ENCODE peak calls at places on chromosomes 5 and 9, in five cellular contexts. H is psoas muscle; A is H7; E is CD4-positive, alpha-beta memory T cell; Q is endothelial cell of umbilical vein. X is an unnamed sample. For H3K36me3, the result is how much of the 10 kb centered on the place peaks cover.

GRCh38 chr9:111959468-111959941 is 62.9 kb downstream of the UGCG start:
- DNase-seq in Q (peak), H (peak), A (no peak), E (no peak), X (peak)

GRCh38 chr5:132238169-132238744 is 10.6 kb upstream of the P4HA2 start:
- DNase-seq in E (peak), H (peak), Q (peak), A (peak), X (peak)

GRCh38 chr5:74020488-74020887 is 394.5 kb downstream of the ARHGEF28 start:
- DNase-seq in Q (no peak), E (no peak), H (no peak), A (no peak), X (peak)

GRCh38 chr5:158563774-158564390 is 535.8 kb downstream of the EBF1 start:
- DNase-seq in Q (no peak), E (no peak), A (no peak), H (no peak), X (no peak)

GRCh38 chr9:83062653-83063527 is at the start of gene RASEF:
- DNase-seq in E (no peak), H (peak), Q (no peak), A (peak), X (peak)

GRCh38 chr5:28750236-28750635 is 1711.8 kb upstream of the CDH9 start:
- DNase-seq in E (no peak), Q (no peak), A (no peak), H (no peak), X (no peak)

GRCh38 chr5:141734501-141735231 is 52.6 kb upstream of the ARAP3 start:
- DNase-seq in E (no peak), H (no peak), A (peak), Q (peak), X (no peak)

GRCh38 chr9:694499-695154 is 146.9 kb upstream of the DMRT1 start:
- DNase-seq in A (no peak), E (no peak), Q (peak), H (peak), X (no peak)

GRCh38 chr9:16928179-16928945 is 57.9 kb upstream of the BNC2 start:
- DNase-seq in E (no peak), A (peak), Q (no peak), H (no peak), X (no peak)

GRCh38 chr9:129626944-129627297 is 958 bp downstream of the NTMT1 start:
- DNase-seq in A (no peak), E (no peak), H (no peak), Q (peak), X (no peak)

GRCh38 chr5:53173083-53173482 is 63.5 kb upstream of the MOCS2 start:
- DNase-seq in H (no peak), E (no peak), A (no peak), Q (no peak), X (no peak)

GRCh38 chr5:435961-436640 is 6.9 kb upstream of the EXOC3 start:
- DNase-seq in E (no peak), A (peak), H (peak), Q (peak), X (peak)

GRCh38 chr5:126124706-126125345 is 298.4 kb upstream of the GRAMD2B start:
- DNase-seq in E (no peak), H (no peak), Q (no peak), A (no peak), X (no peak)

GRCh38 chr5:145471831-145472616 is 363.1 kb downstream of the PRELID2 start:
- DNase-seq in Q (peak), H (no peak), A (no peak), E (no peak), X (no peak)

GRCh38 chr5:171615201-171616001 is 170.2 kb upstream of the SMIM23 start:
- DNase-seq in A (peak), E (no peak), H (peak), Q (no peak), X (peak)

GRCh38 chr9:78234810-78235209 is 1.1 kb upstream of the CEP78 start:
- DNase-seq in H (no peak), Q (no peak), A (no peak), E (no peak), X (no peak)

GRCh38 chr9:79686381-79687130 is 114.8 kb downstream of the TLE4 start:
- DNase-seq in E (no peak), H (peak), A (no peak), Q (no peak), X (no peak)

GRCh38 chr5:31854625-31855526 is 215.9 kb downstream of the PDZD2 start:
- DNase-seq in Q (peak), A (peak), H (peak), E (no peak), X (peak)

GRCh38 chr5:132962429-132962928 is 955 bp downstream of the AFF4 start:
- DNase-seq in E (no peak), Q (peak), A (peak), H (no peak), X (no peak)

GRCh38 chr5:107388111-107388861 is 282.5 kb downstream of the EFNA5 start:
- DNase-seq in E (no peak), H (no peak), A (no peak), Q (peak), X (no peak)

GRCh38 chr9:112844771-112845542 is 45.7 kb downstream of the SLC46A2 start:
- DNase-seq in A (peak), H (peak), Q (peak), E (peak), X (peak)

GRCh38 chr9:114282926-114283325 is 40.0 kb upstream of the ORM1 start:
- DNase-seq in A (peak), H (peak), E (peak), Q (no peak), X (peak)

GRCh38 chr5:96706433-96707111 is 44.4 kb downstream of the CAST start:
- DNase-seq in E (no peak), A (no peak), H (peak), Q (no peak), X (no peak)

GRCh38 chr5:108687599-108688220 is 60.0 kb upstream of the FER start:
- DNase-seq in Q (no peak), E (no peak), H (no peak), A (no peak), X (no peak)

GRCh38 chr5:83343345-83343744 is 128.2 kb upstream of the VCAN start:
- DNase-seq in E (no peak), Q (no peak), H (no peak), A (no peak), X (no peak)

GRCh38 chr9:132663120-132663519 is 6.7 kb downstream of the DDX31 start:
- DNase-seq in A (peak), H (no peak), E (no peak), Q (no peak), X (no peak)

GRCh38 chr5:5424736-5425135 is 2.3 kb downstream of the ICE1 start:
- DNase-seq in Q (peak), E (no peak), H (no peak), A (no peak), X (no peak)

GRCh38 chr5:122534829-122535228 is 222.8 kb downstream of the SNCAIP start:
- DNase-seq in E (no peak), Q (no peak), A (no peak), H (no peak), X (no peak)

GRCh38 chr9:114803459-114803858 is 2.4 kb downstream of the TNFSF15 start:
- DNase-seq in E (no peak), H (no peak), Q (no peak), A (peak), X (no peak)

GRCh38 chr5:92801921-92802320 is 779.1 kb downstream of the NR2F1-AS1 start:
- DNase-seq in H (no peak), Q (no peak), E (no peak), A (no peak), X (no peak)

GRCh38 chr5:96885518-96886338 is 9.4 kb downstream of the ERAP2 start:
- DNase-seq in E (peak), H (no peak), A (no peak), Q (no peak), X (no peak)

GRCh38 chr5:178527458-178528307 is 62.5 kb downstream of the COL23A1 start:
- DNase-seq in H (peak), A (no peak), Q (no peak), E (no peak), X (no peak)

GRCh38 chr9:92183449-92183848 is 68.2 kb upstream of the SPTLC1 start:
- DNase-seq in Q (no peak), A (peak), H (no peak), E (no peak), X (no peak)

GRCh38 chr5:32777733-32778132 is 66.6 kb downstream of the NPR3 start:
- DNase-seq in Q (no peak), A (no peak), E (no peak), H (no peak), X (no peak)

GRCh38 chr9:131013015-131013755 is 4.2 kb downstream of the LAMC3 start:
- DNase-seq in H (peak), E (no peak), Q (no peak), A (peak), X (no peak)
- H3K36me3 ChIP-seq in H (under half), E (under half), Q (under half), A (under half), X (under half)

GRCh38 chr5:149422429-149423286 is 43.6 kb upstream of the IL17B start:
- DNase-seq in E (no peak), Q (peak), A (peak), H (peak), X (peak)
- H3K36me3 ChIP-seq in E (under half), Q (under half), A (under half), H (under half), X (under half)

DNA sequence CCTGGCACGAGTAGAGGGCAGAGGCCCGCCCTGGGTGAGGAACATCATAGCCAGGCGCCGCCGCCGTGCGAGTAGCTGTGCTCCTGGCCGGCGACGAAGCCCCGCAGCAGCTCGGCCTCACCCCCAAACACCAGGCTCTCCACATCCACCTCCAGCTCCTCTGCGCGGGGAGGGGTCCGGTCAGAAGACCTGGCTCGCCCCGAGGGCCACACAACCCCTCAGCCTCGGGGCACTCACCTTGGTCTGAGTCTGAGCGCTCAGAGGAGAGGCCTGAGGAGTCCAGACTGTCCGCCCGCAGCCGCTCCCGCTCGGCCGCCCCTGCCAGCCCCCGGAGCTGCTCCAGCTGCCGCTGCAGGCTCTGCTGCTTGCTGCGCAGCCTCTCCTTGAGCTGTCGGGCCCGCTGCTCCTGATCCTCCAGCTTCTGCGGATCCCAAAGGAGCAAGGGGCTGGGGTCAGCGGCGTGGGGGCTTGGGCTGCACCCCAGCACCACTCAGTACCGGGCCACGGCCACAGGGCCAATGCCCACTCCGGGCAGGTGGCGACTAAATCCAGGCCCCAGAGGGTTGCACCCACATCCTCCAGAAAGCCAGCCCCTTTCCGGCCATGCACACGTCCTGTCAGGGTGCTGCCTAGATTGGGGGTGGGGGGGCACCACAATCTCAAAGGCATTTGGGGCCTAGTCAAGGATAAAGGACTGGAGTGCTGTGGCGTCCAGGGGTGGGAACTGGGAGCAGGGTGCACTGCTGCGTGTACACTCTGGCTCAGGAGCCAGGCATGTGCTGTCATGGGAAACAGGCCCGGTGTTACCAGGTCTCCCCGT is 3.9 kb downstream of the MXD3 start:
- DNase-seq in A (no peak), E (peak), H (peak), Q (no peak), X (peak)
- H3K36me3 ChIP-seq in A (under half), E (under half), H (under half), Q (under half), X (under half)

DNA sequence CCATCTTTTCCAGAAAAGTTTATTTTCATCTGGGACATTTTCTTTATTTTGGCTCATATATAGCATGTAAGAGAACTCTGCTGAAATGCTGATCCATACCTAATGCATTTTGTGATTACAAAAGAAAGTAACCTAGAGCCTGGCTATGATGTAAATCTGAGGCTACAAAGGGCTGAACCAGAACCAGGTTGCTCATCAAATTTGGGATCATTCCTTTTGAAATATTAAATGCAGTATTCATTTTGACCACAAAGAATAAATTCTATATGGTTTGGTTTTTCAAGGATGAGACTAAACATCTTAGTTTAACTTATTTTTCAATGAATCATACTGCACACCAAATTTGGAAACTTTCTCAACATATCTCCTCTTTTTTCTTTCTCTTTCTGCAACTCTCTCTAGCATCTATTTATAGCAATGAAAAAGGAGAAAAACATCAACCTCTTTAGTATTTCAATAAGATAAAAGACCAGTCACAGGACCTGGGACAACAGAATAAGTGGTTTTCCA is 46.5 kb downstream of the CEMIP2 start:
- DNase-seq in A (no peak), Q (no peak), H (no peak), E (no peak), X (no peak)
- H3K36me3 ChIP-seq in A (under half), Q (under half), H (half or more), E (half or more), X (half or more)

DNA sequence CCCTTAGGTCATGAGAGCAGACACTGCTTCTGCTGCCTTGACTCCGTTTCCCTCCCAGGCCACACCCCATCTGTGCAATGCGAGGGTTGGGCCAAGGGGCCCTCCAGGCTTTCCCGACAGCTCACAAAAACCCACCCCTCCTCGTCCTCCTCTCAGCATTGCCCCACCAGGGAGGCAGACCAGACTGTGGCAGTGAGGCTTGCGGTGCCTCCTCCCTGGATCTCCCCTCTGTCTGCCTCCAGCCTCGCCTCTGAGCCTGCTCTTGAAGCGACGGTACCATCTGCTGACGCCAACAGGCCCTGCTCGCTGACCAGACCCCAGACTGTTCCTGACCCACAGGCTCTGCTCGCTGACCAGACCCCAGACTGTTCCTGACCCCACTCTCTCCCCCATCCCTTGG is 99.2 kb upstream of the CACNA1B start:
- DNase-seq in H (no peak), A (no peak), Q (no peak), E (no peak), X (no peak)
- H3K36me3 ChIP-seq in H (half or more), A (under half), Q (under half), E (half or more), X (half or more)

GRCh38 chr5:36965179-36965578 is 88.6 kb downstream of the NIPBL start:
- DNase-seq in A (no peak), Q (no peak), E (no peak), H (no peak), X (no peak)
- H3K36me3 ChIP-seq in A (under half), Q (under half), E (under half), H (half or more), X (half or more)

DNA sequence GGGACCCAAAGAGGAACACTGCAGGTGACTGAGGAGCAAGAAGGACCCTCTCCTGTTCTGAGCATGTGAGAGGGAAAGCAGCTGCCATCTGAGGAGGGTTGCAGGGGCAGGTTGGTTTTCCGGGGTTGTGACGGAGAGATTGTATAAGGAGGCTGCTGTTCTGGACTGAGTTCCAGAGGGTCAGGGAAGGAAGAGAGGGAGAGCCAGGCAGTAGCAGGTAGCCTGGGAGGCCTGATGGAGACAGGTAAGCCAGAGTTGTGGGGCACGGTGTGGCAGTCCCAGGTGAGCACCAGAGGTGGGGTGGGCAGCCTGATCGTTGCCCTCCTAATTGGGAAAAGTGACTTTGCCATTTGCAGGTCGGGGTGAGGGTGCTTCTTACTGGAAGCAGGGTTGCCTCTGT is 9.8 kb downstream of the CCT5 start:
- DNase-seq in Q (no peak), E (no peak), A (no peak), H (no peak), X (no peak)
- H3K36me3 ChIP-seq in Q (half or more), E (half or more), A (half or more), H (half or more), X (half or more)

GRCh38 chr5:103186152-103186551 is 66.1 kb downstream of the PPIP5K2 start:
- DNase-seq in E (no peak), A (no peak), Q (no peak), H (no peak), X (no peak)
- H3K36me3 ChIP-seq in E (under half), A (under half), Q (under half), H (half or more), X (half or more)

X was measured in lower lobe of right lung.